ENCODE peak calls at places on chromosomes 5 and 9, in six cellular contexts. E is HuH-7; I is stimulated activated CD4-positive, alpha-beta T cell treated with anti-CD3 and anti-CD28 coated beads, Interleukin-1b, Interleukin-23, amount 100 ng/mL, for 1 hour; H is left ventricle myocardium inferior; P is hippocampal formation; Z is activated naive CD4-positive, alpha-beta T cell treated with anti-CD3 and anti-CD28 coated beads, Interleukin-2, amount 50 U/mL, for 72 hours. K is an unnamed sample.
A peak's percentile ranks its signal among the peaks of the same experiment; 100 is the strongest.

GRCh38 chr9:74940600-74940999 is 12.1 kb downstream of the C9orf40 start:
- DNase-seq in I (no peak), H (no peak), P (no peak), E (no peak), Z (no peak), K (no peak)

GRCh38 chr5:32232441-32233219 is 58.5 kb upstream of the GOLPH3 start:
- DNase-seq in Z (peak; percentile 79), E (peak; percentile 44), H (peak; percentile 76), P (peak; percentile 79), I (peak; percentile 62), K (peak; percentile 79)

GRCh38 chr5:113125371-113125770 is 148.8 kb downstream of the DCP2 start:
- DNase-seq in H (no peak), I (no peak), P (no peak), Z (no peak), E (no peak), K (no peak)

GRCh38 chr5:89457411-89458329 is 574.7 kb upstream of the MEF2C start:
- DNase-seq in H (peak; percentile 51), P (no peak), Z (no peak), E (no peak), I (no peak), K (no peak)

GRCh38 chr9:134306583-134307222 is 19.6 kb upstream of the RXRA start:
- DNase-seq in H (peak; percentile 25), I (no peak), Z (no peak), P (no peak), E (no peak), K (peak; percentile 11)

GRCh38 chr5:78566747-78567449 is 81.7 kb downstream of the LHFPL2 start:
- DNase-seq in H (no peak), Z (no peak), E (no peak), P (no peak), I (no peak), K (no peak)

GRCh38 chr9:115138151-115138550 is 20.2 kb upstream of the TNC start:
- DNase-seq in E (no peak), I (no peak), Z (no peak), P (no peak), H (no peak), K (no peak)

GRCh38 chr5:36659406-36659805 is 53.0 kb downstream of the SLC1A3 start:
- DNase-seq in E (no peak), I (no peak), Z (no peak), H (no peak), P (no peak), K (no peak)

GRCh38 chr5:150350524-150351344 is 6.8 kb upstream of the TCOF1 start:
- DNase-seq in P (peak; percentile 67), Z (peak; percentile 51), H (peak; percentile 63), I (no peak), E (peak; percentile 83), K (peak; percentile 73)

GRCh38 chr5:109601736-109602135 is 88.0 kb upstream of the MAN2A1 start:
- DNase-seq in P (no peak), Z (no peak), H (no peak), I (no peak), E (no peak), K (no peak)

GRCh38 chr5:162119801-162120200 is 52.2 kb downstream of the GABRG2 start:
- DNase-seq in I (no peak), H (no peak), E (no peak), P (peak; percentile 11), Z (no peak), K (no peak)

GRCh38 chr5:20353481-20353880 is 365.5 kb upstream of the CDH18 start:
- DNase-seq in E (no peak), H (no peak), I (no peak), Z (no peak), P (no peak), K (no peak)